ENCODE peak calls at places on chromosomes 5 and 9, in four cellular contexts. B, T, A and Y are unnamed samples.

GRCh38 chr9:114652776-114653555 is 4.6 kb downstream of the TEX53 start:
- DNase-seq in T (no peak), B (no peak), A (no peak), Y (no peak)

GRCh38 chr5:176735383-176736265 is 74.7 kb upstream of the UNC5A start:
- DNase-seq in A (no peak), B (no peak), T (no peak), Y (peak)

GRCh38 chr9:132243156-132244074 is 81.6 kb downstream of the NTNG2 start:
- DNase-seq in T (peak), A (no peak), B (no peak), Y (no peak)

GRCh38 chr5:165607026-165607425 is 2101.6 kb downstream of the MAT2B start:
- DNase-seq in A (no peak), B (no peak), T (no peak), Y (no peak)

GRCh38 chr9:38160613-38161215 is 91.7 kb upstream of the SHB start:
- DNase-seq in T (peak), A (peak), B (peak), Y (peak)

GRCh38 chr5:81856948-81857928 is 106.3 kb upstream of the SSBP2 start:
- DNase-seq in B (no peak), A (peak), T (no peak), Y (peak)

GRCh38 chr5:169944115-169944514 is 36.2 kb downstream of the INSYN2B start:
- DNase-seq in T (no peak), B (no peak), A (no peak), Y (no peak)

GRCh38 chr5:167626341-167627118 is 664.9 kb upstream of the WWC1 start:
- DNase-seq in T (no peak), A (no peak), B (no peak), Y (no peak)

GRCh38 chr5:152104211-152104610 is 179.6 kb upstream of the GLRA1 start:
- DNase-seq in T (no peak), B (no peak), A (no peak), Y (no peak)

GRCh38 chr5:111755264-111755941 is 1.6 kb downstream of the NREP start:
- DNase-seq in T (no peak), B (no peak), A (no peak), Y (no peak)

GRCh38 chr9:133801739-133802138 is 63.6 kb upstream of the SARDH start:
- DNase-seq in B (no peak), A (no peak), T (peak), Y (no peak)

GRCh38 chr9:121807069-121807917 is 155.9 kb downstream of the DAB2IP start:
- DNase-seq in T (no peak), A (no peak), B (no peak), Y (no peak)

GRCh38 chr9:95852059-95853032 is 23.1 kb upstream of the ERCC6L2 start:
- DNase-seq in T (no peak), B (peak), A (peak), Y (no peak)

GRCh38 chr9:109923371-109923770 is 143.4 kb downstream of the PALM2AKAP2 start:
- DNase-seq in A (no peak), B (no peak), T (no peak), Y (no peak)

GRCh38 chr5:146584750-146585149 is 68.8 kb upstream of the GPR151 start:
- DNase-seq in A (no peak), T (no peak), B (no peak), Y (no peak)
- TF ChIP-seq NR3C1 in A (no peak), T (no peak), B (no peak), Y (no peak)

DNA sequence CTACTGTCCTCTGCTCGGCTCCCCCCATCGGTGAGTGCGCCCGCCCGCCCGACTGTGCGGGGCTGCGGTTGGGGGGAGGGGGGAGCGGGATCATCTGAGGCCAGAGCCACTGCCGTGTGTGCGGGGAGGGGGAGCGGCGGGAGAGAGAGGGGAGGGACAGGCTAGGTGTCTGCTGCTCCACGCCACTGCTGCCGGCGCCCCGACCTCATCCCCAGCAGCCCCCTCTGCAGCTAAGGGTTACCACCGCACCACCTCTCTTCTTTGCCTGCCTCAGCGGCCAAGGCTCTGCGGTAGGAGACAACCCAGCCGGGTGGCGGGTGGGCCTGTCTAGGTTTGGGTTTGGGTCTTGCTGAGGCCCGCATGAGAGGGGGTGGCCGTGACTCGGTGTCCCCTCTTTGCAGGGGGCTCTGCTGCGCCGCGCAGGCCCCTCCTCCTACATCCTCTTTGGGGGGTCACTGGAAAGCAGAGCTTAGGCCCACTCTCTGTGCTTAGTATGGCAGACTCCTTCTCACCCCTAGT is 670 bp upstream of the PURA start:
- DNase-seq in A (peak), B (no peak), T (no peak), Y (peak)
- TF ChIP-seq NR3C1 in A (no peak), B (no peak), T (no peak), Y (no peak)

DNA sequence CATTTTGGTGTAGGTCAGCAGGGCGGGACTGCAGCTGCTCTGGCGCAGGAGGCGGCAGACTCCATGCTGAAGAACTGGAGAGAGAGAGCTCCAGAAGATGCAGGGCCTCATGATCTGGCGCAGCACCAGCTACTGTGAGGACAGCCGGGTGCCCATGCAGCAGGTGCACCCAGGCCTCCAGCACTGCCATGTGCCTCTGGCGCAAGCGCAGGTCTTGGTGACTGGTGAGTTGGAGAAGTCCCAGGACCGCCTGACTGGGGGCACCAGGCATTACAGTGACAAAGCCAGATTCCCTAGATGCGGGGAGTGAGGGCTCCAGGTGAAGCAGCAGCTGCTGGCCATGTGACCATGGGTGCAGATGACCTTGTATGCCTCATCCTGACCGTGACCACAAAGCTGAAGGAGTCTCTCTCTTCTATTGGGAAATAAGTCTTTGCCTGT is 24.3 kb upstream of the EXOC3 start:
- DNase-seq in B (no peak), A (no peak), T (no peak), Y (peak)
- TF ChIP-seq NR3C1 in B (no peak), A (no peak), T (no peak), Y (no peak)

DNA sequence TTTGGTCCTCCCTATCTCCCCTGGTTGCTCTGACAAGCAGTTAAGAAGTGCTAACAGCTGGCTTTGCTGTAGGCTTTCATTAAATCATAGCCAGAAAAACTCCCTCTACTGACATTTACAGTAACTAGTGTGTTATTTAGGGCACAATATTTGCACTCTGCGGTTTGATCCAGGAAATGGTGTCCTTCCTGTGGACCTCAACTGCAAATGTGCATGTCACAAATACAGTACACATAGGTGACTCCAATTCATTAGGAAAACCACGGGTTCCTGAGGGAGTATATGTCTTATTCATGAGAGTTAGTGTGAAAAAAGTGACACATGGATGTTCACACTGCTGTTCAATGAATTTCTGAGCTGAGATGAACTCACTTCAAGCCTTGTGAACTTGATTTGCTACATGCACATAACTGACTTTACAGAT is 281.6 kb downstream of the EFNA5 start:
- DNase-seq in A (no peak), B (no peak), T (no peak), Y (no peak)
- TF ChIP-seq NR3C1 in A (no peak), B (no peak), T (no peak), Y (no peak)

GRCh38 chr5:178214160-178214803 is 9.9 kb downstream of the HNRNPAB start:
- DNase-seq in T (no peak), A (no peak), B (no peak), Y (no peak)
- TF ChIP-seq NR3C1 in T (no peak), A (no peak), B (no peak), Y (no peak)